ENCODE peak calls at places on chromosome 22, in ten cellular contexts. One of them, this sample, is unnamed.

GRCh38 chr22:49996532-49997220 is 15.9 kb downstream of the IL17REL start:
- DNase-seq in NAMALWA: no peak
- DNase-seq in fibroblast of lung: no peak
- DNase-seq in Peyer's patch: no peak
- DNase-seq in activated CD4-positive, alpha-beta T cell treated with anti-CD3 and anti-CD28 coated beads, Interleukin-2, amount 50 U/mL, for 24 hours: no peak
- DNase-seq in hepatic stellate cell: no peak
- DNase-seq in SK-MEL-5: no peak
- DNase-seq in stimulated activated CD8-positive, alpha-beta memory T cell treated with anti-CD3 and anti-CD28 coated beads, Interleukin-15, amount 100 ng/mL, for 48 hours: no peak
- DNase-seq in activated naive CD4-positive, alpha-beta T cell treated with Interleukin-2 at 50 U/mL for 16 hours: no peak
- DNase-seq in SW480: no peak
- DNase-seq in this sample: no peak

GRCh38 chr22:29765905-29766631 is 739 bp downstream of the ZMAT5 start:
- DNase-seq in Peyer's patch: peak
- DNase-seq in hepatic stellate cell: no peak
- DNase-seq in activated CD4-positive, alpha-beta T cell treated with anti-CD3 and anti-CD28 coated beads, Interleukin-2, amount 50 U/mL, for 24 hours: peak
- DNase-seq in NAMALWA: peak
- DNase-seq in SW480: no peak
- DNase-seq in SK-MEL-5: no peak
- DNase-seq in fibroblast of lung: no peak
- DNase-seq in activated naive CD4-positive, alpha-beta T cell treated with Interleukin-2 at 50 U/mL for 16 hours: peak
- DNase-seq in stimulated activated CD8-positive, alpha-beta memory T cell treated with anti-CD3 and anti-CD28 coated beads, Interleukin-15, amount 100 ng/mL, for 48 hours: peak
- DNase-seq in this sample: peak

GRCh38 chr22:20173720-20174119 is 22.9 kb upstream of the CCDC188 start:
- DNase-seq in activated naive CD4-positive, alpha-beta T cell treated with Interleukin-2 at 50 U/mL for 16 hours: no peak
- DNase-seq in NAMALWA: no peak
- DNase-seq in SW480: no peak
- DNase-seq in hepatic stellate cell: no peak
- DNase-seq in SK-MEL-5: no peak
- DNase-seq in activated CD4-positive, alpha-beta T cell treated with anti-CD3 and anti-CD28 coated beads, Interleukin-2, amount 50 U/mL, for 24 hours: no peak
- DNase-seq in fibroblast of lung: no peak
- DNase-seq in Peyer's patch: no peak
- DNase-seq in stimulated activated CD8-positive, alpha-beta memory T cell treated with anti-CD3 and anti-CD28 coated beads, Interleukin-15, amount 100 ng/mL, for 48 hours: no peak
- DNase-seq in this sample: no peak

GRCh38 chr22:41619979-41620645 is 731 bp downstream of the DESI1 start:
- DNase-seq in stimulated activated CD8-positive, alpha-beta memory T cell treated with anti-CD3 and anti-CD28 coated beads, Interleukin-15, amount 100 ng/mL, for 48 hours: peak
- DNase-seq in activated CD4-positive, alpha-beta T cell treated with anti-CD3 and anti-CD28 coated beads, Interleukin-2, amount 50 U/mL, for 24 hours: peak
- DNase-seq in hepatic stellate cell: peak
- DNase-seq in SK-MEL-5: peak
- DNase-seq in NAMALWA: peak
- DNase-seq in SW480: peak
- DNase-seq in Peyer's patch: peak
- DNase-seq in activated naive CD4-positive, alpha-beta T cell treated with Interleukin-2 at 50 U/mL for 16 hours: peak
- DNase-seq in fibroblast of lung: no peak
- DNase-seq in this sample: peak

GRCh38 chr22:38705235-38706100 is at the start of gene GTPBP1:
- DNase-seq in stimulated activated CD8-positive, alpha-beta memory T cell treated with anti-CD3 and anti-CD28 coated beads, Interleukin-15, amount 100 ng/mL, for 48 hours: peak
- DNase-seq in hepatic stellate cell: peak
- DNase-seq in SK-MEL-5: peak
- DNase-seq in activated CD4-positive, alpha-beta T cell treated with anti-CD3 and anti-CD28 coated beads, Interleukin-2, amount 50 U/mL, for 24 hours: peak
- DNase-seq in fibroblast of lung: peak
- DNase-seq in NAMALWA: peak
- DNase-seq in SW480: peak
- DNase-seq in Peyer's patch: peak
- DNase-seq in activated naive CD4-positive, alpha-beta T cell treated with Interleukin-2 at 50 U/mL for 16 hours: peak
- DNase-seq in this sample: peak

GRCh38 chr22:24181996-24182560 is 791 bp downstream of the SUSD2 start:
- DNase-seq in NAMALWA: no peak
- DNase-seq in hepatic stellate cell: no peak
- DNase-seq in activated naive CD4-positive, alpha-beta T cell treated with Interleukin-2 at 50 U/mL for 16 hours: no peak
- DNase-seq in SW480: no peak
- DNase-seq in SK-MEL-5: no peak
- DNase-seq in stimulated activated CD8-positive, alpha-beta memory T cell treated with anti-CD3 and anti-CD28 coated beads, Interleukin-15, amount 100 ng/mL, for 48 hours: no peak
- DNase-seq in Peyer's patch: no peak
- DNase-seq in fibroblast of lung: no peak
- DNase-seq in activated CD4-positive, alpha-beta T cell treated with anti-CD3 and anti-CD28 coated beads, Interleukin-2, amount 50 U/mL, for 24 hours: no peak
- DNase-seq in this sample: no peak

GRCh38 chr22:49079743-49080500 is 747.8 kb downstream of the BRD1 start:
- DNase-seq in stimulated activated CD8-positive, alpha-beta memory T cell treated with anti-CD3 and anti-CD28 coated beads, Interleukin-15, amount 100 ng/mL, for 48 hours: no peak
- DNase-seq in hepatic stellate cell: no peak
- DNase-seq in fibroblast of lung: no peak
- DNase-seq in NAMALWA: no peak
- DNase-seq in SK-MEL-5: no peak
- DNase-seq in activated CD4-positive, alpha-beta T cell treated with anti-CD3 and anti-CD28 coated beads, Interleukin-2, amount 50 U/mL, for 24 hours: no peak
- DNase-seq in SW480: no peak
- DNase-seq in activated naive CD4-positive, alpha-beta T cell treated with Interleukin-2 at 50 U/mL for 16 hours: no peak
- DNase-seq in Peyer's patch: no peak
- DNase-seq in this sample: no peak

GRCh38 chr22:31870890-31871289 is 73.4 kb upstream of the YWHAH start:
- DNase-seq in fibroblast of lung: peak
- DNase-seq in SK-MEL-5: peak
- DNase-seq in hepatic stellate cell: peak
- DNase-seq in NAMALWA: no peak
- DNase-seq in activated CD4-positive, alpha-beta T cell treated with anti-CD3 and anti-CD28 coated beads, Interleukin-2, amount 50 U/mL, for 24 hours: no peak
- DNase-seq in Peyer's patch: no peak
- DNase-seq in activated naive CD4-positive, alpha-beta T cell treated with Interleukin-2 at 50 U/mL for 16 hours: no peak
- DNase-seq in SW480: no peak
- DNase-seq in stimulated activated CD8-positive, alpha-beta memory T cell treated with anti-CD3 and anti-CD28 coated beads, Interleukin-15, amount 100 ng/mL, for 48 hours: no peak
- DNase-seq in this sample: no peak

GRCh38 chr22:46355369-46355995 is 20.0 kb downstream of the TRMU start:
- DNase-seq in stimulated activated CD8-positive, alpha-beta memory T cell treated with anti-CD3 and anti-CD28 coated beads, Interleukin-15, amount 100 ng/mL, for 48 hours: no peak
- DNase-seq in Peyer's patch: peak
- DNase-seq in NAMALWA: peak
- DNase-seq in activated naive CD4-positive, alpha-beta T cell treated with Interleukin-2 at 50 U/mL for 16 hours: peak
- DNase-seq in fibroblast of lung: peak
- DNase-seq in hepatic stellate cell: peak
- DNase-seq in SK-MEL-5: peak
- DNase-seq in SW480: no peak
- DNase-seq in activated CD4-positive, alpha-beta T cell treated with anti-CD3 and anti-CD28 coated beads, Interleukin-2, amount 50 U/mL, for 24 hours: peak
- DNase-seq in this sample: peak

GRCh38 chr22:29028468-29028867 is 33.2 kb downstream of the C22orf31 start:
- DNase-seq in SW480: no peak
- DNase-seq in activated naive CD4-positive, alpha-beta T cell treated with Interleukin-2 at 50 U/mL for 16 hours: no peak
- DNase-seq in SK-MEL-5: no peak
- DNase-seq in fibroblast of lung: no peak
- DNase-seq in hepatic stellate cell: no peak
- DNase-seq in stimulated activated CD8-positive, alpha-beta memory T cell treated with anti-CD3 and anti-CD28 coated beads, Interleukin-15, amount 100 ng/mL, for 48 hours: no peak
- DNase-seq in activated CD4-positive, alpha-beta T cell treated with anti-CD3 and anti-CD28 coated beads, Interleukin-2, amount 50 U/mL, for 24 hours: no peak
- DNase-seq in NAMALWA: no peak
- DNase-seq in Peyer's patch: no peak
- DNase-seq in this sample: no peak

GRCh38 chr22:31933816-31934482 is 10.4 kb upstream of the YWHAH start:
- DNase-seq in NAMALWA: no peak
- DNase-seq in stimulated activated CD8-positive, alpha-beta memory T cell treated with anti-CD3 and anti-CD28 coated beads, Interleukin-15, amount 100 ng/mL, for 48 hours: no peak
- DNase-seq in SW480: no peak
- DNase-seq in fibroblast of lung: no peak
- DNase-seq in Peyer's patch: no peak
- DNase-seq in hepatic stellate cell: no peak
- DNase-seq in activated naive CD4-positive, alpha-beta T cell treated with Interleukin-2 at 50 U/mL for 16 hours: no peak
- DNase-seq in SK-MEL-5: no peak
- DNase-seq in activated CD4-positive, alpha-beta T cell treated with anti-CD3 and anti-CD28 coated beads, Interleukin-2, amount 50 U/mL, for 24 hours: no peak
- DNase-seq in this sample: no peak

GRCh38 chr22:48849963-48850657 is 977.6 kb downstream of the BRD1 start:
- DNase-seq in hepatic stellate cell: no peak
- DNase-seq in SK-MEL-5: no peak
- DNase-seq in stimulated activated CD8-positive, alpha-beta memory T cell treated with anti-CD3 and anti-CD28 coated beads, Interleukin-15, amount 100 ng/mL, for 48 hours: no peak
- DNase-seq in NAMALWA: no peak
- DNase-seq in SW480: no peak
- DNase-seq in activated CD4-positive, alpha-beta T cell treated with anti-CD3 and anti-CD28 coated beads, Interleukin-2, amount 50 U/mL, for 24 hours: no peak
- DNase-seq in Peyer's patch: no peak
- DNase-seq in activated naive CD4-positive, alpha-beta T cell treated with Interleukin-2 at 50 U/mL for 16 hours: no peak
- DNase-seq in fibroblast of lung: no peak
- DNase-seq in this sample: no peak

GRCh38 chr22:27918351-27919221 is 470 bp downstream of the PITPNB start:
- DNase-seq in activated CD4-positive, alpha-beta T cell treated with anti-CD3 and anti-CD28 coated beads, Interleukin-2, amount 50 U/mL, for 24 hours: peak
- DNase-seq in fibroblast of lung: peak
- DNase-seq in stimulated activated CD8-positive, alpha-beta memory T cell treated with anti-CD3 and anti-CD28 coated beads, Interleukin-15, amount 100 ng/mL, for 48 hours: peak
- DNase-seq in SK-MEL-5: peak
- DNase-seq in NAMALWA: peak
- DNase-seq in hepatic stellate cell: peak
- DNase-seq in activated naive CD4-positive, alpha-beta T cell treated with Interleukin-2 at 50 U/mL for 16 hours: peak
- DNase-seq in Peyer's patch: peak
- DNase-seq in SW480: peak
- DNase-seq in this sample: peak

GRCh38 chr22:29080061-29080975 is 7.5 kb downstream of the KREMEN1 start:
- DNase-seq in fibroblast of lung: no peak
- DNase-seq in SK-MEL-5: peak
- DNase-seq in Peyer's patch: no peak
- DNase-seq in activated CD4-positive, alpha-beta T cell treated with anti-CD3 and anti-CD28 coated beads, Interleukin-2, amount 50 U/mL, for 24 hours: no peak
- DNase-seq in NAMALWA: peak
- DNase-seq in hepatic stellate cell: no peak
- DNase-seq in stimulated activated CD8-positive, alpha-beta memory T cell treated with anti-CD3 and anti-CD28 coated beads, Interleukin-15, amount 100 ng/mL, for 48 hours: no peak
- DNase-seq in activated naive CD4-positive, alpha-beta T cell treated with Interleukin-2 at 50 U/mL for 16 hours: no peak
- DNase-seq in SW480: no peak
- DNase-seq in this sample: no peak

GRCh38 chr22:27183474-27183873 is 526.1 kb downstream of the MIAT start:
- DNase-seq in stimulated activated CD8-positive, alpha-beta memory T cell treated with anti-CD3 and anti-CD28 coated beads, Interleukin-15, amount 100 ng/mL, for 48 hours: no peak
- DNase-seq in SW480: no peak
- DNase-seq in hepatic stellate cell: no peak
- DNase-seq in fibroblast of lung: no peak
- DNase-seq in Peyer's patch: no peak
- DNase-seq in SK-MEL-5: no peak
- DNase-seq in activated naive CD4-positive, alpha-beta T cell treated with Interleukin-2 at 50 U/mL for 16 hours: no peak
- DNase-seq in NAMALWA: no peak
- DNase-seq in activated CD4-positive, alpha-beta T cell treated with anti-CD3 and anti-CD28 coated beads, Interleukin-2, amount 50 U/mL, for 24 hours: no peak
- DNase-seq in this sample: no peak

GRCh38 chr22:42316988-42317387 is 46.5 kb upstream of the TCF20 start:
- DNase-seq in stimulated activated CD8-positive, alpha-beta memory T cell treated with anti-CD3 and anti-CD28 coated beads, Interleukin-15, amount 100 ng/mL, for 48 hours: peak
- DNase-seq in activated CD4-positive, alpha-beta T cell treated with anti-CD3 and anti-CD28 coated beads, Interleukin-2, amount 50 U/mL, for 24 hours: peak
- DNase-seq in Peyer's patch: peak
- DNase-seq in SK-MEL-5: no peak
- DNase-seq in activated naive CD4-positive, alpha-beta T cell treated with Interleukin-2 at 50 U/mL for 16 hours: peak
- DNase-seq in SW480: peak
- DNase-seq in NAMALWA: peak
- DNase-seq in fibroblast of lung: peak
- DNase-seq in hepatic stellate cell: no peak
- DNase-seq in this sample: peak

GRCh38 chr22:46219650-46220049 is 30.4 kb downstream of the CDPF1 start:
- DNase-seq in activated CD4-positive, alpha-beta T cell treated with anti-CD3 and anti-CD28 coated beads, Interleukin-2, amount 50 U/mL, for 24 hours: no peak
- DNase-seq in SK-MEL-5: no peak
- DNase-seq in hepatic stellate cell: no peak
- DNase-seq in SW480: no peak
- DNase-seq in activated naive CD4-positive, alpha-beta T cell treated with Interleukin-2 at 50 U/mL for 16 hours: no peak
- DNase-seq in stimulated activated CD8-positive, alpha-beta memory T cell treated with anti-CD3 and anti-CD28 coated beads, Interleukin-15, amount 100 ng/mL, for 48 hours: no peak
- DNase-seq in NAMALWA: no peak
- DNase-seq in fibroblast of lung: no peak
- DNase-seq in Peyer's patch: no peak
- DNase-seq in this sample: no peak

GRCh38 chr22:46038516-46039430 is 61.8 kb upstream of the WNT7B start:
- DNase-seq in activated CD4-positive, alpha-beta T cell treated with anti-CD3 and anti-CD28 coated beads, Interleukin-2, amount 50 U/mL, for 24 hours: no peak
- DNase-seq in activated naive CD4-positive, alpha-beta T cell treated with Interleukin-2 at 50 U/mL for 16 hours: no peak
- DNase-seq in NAMALWA: no peak
- DNase-seq in fibroblast of lung: no peak
- DNase-seq in SW480: no peak
- DNase-seq in stimulated activated CD8-positive, alpha-beta memory T cell treated with anti-CD3 and anti-CD28 coated beads, Interleukin-15, amount 100 ng/mL, for 48 hours: no peak
- DNase-seq in Peyer's patch: peak
- DNase-seq in hepatic stellate cell: no peak
- DNase-seq in SK-MEL-5: no peak
- DNase-seq in this sample: no peak

GRCh38 chr22:27635852-27636251 is 165.7 kb downstream of the MN1 start:
- DNase-seq in Peyer's patch: no peak
- DNase-seq in activated CD4-positive, alpha-beta T cell treated with anti-CD3 and anti-CD28 coated beads, Interleukin-2, amount 50 U/mL, for 24 hours: no peak
- DNase-seq in stimulated activated CD8-positive, alpha-beta memory T cell treated with anti-CD3 and anti-CD28 coated beads, Interleukin-15, amount 100 ng/mL, for 48 hours: no peak
- DNase-seq in hepatic stellate cell: no peak
- DNase-seq in NAMALWA: no peak
- DNase-seq in activated naive CD4-positive, alpha-beta T cell treated with Interleukin-2 at 50 U/mL for 16 hours: no peak
- DNase-seq in SK-MEL-5: no peak
- DNase-seq in SW480: no peak
- DNase-seq in fibroblast of lung: no peak
- DNase-seq in this sample: no peak

GRCh38 chr22:35542972-35543516 is 2.4 kb downstream of the RASD2 start:
- DNase-seq in activated naive CD4-positive, alpha-beta T cell treated with Interleukin-2 at 50 U/mL for 16 hours: no peak
- DNase-seq in hepatic stellate cell: no peak
- DNase-seq in stimulated activated CD8-positive, alpha-beta memory T cell treated with anti-CD3 and anti-CD28 coated beads, Interleukin-15, amount 100 ng/mL, for 48 hours: no peak
- DNase-seq in SW480: no peak
- DNase-seq in NAMALWA: no peak
- DNase-seq in fibroblast of lung: no peak
- DNase-seq in Peyer's patch: no peak
- DNase-seq in SK-MEL-5: no peak
- DNase-seq in activated CD4-positive, alpha-beta T cell treated with anti-CD3 and anti-CD28 coated beads, Interleukin-2, amount 50 U/mL, for 24 hours: no peak
- DNase-seq in this sample: no peak

GRCh38 chr22:17634696-17635095 is 3.9 kb upstream of the BCL2L13 start:
- DNase-seq in stimulated activated CD8-positive, alpha-beta memory T cell treated with anti-CD3 and anti-CD28 coated beads, Interleukin-15, amount 100 ng/mL, for 48 hours: no peak
- DNase-seq in hepatic stellate cell: no peak
- DNase-seq in activated CD4-positive, alpha-beta T cell treated with anti-CD3 and anti-CD28 coated beads, Interleukin-2, amount 50 U/mL, for 24 hours: no peak
- DNase-seq in SK-MEL-5: no peak
- DNase-seq in activated naive CD4-positive, alpha-beta T cell treated with Interleukin-2 at 50 U/mL for 16 hours: no peak
- DNase-seq in NAMALWA: no peak
- DNase-seq in SW480: no peak
- DNase-seq in Peyer's patch: no peak
- DNase-seq in fibroblast of lung: no peak
- DNase-seq in this sample: no peak

GRCh38 chr22:42468841-42469240 is 36.6 kb upstream of the NFAM1 start:
- DNase-seq in SW480: no peak
- DNase-seq in activated naive CD4-positive, alpha-beta T cell treated with Interleukin-2 at 50 U/mL for 16 hours: no peak
- DNase-seq in stimulated activated CD8-positive, alpha-beta memory T cell treated with anti-CD3 and anti-CD28 coated beads, Interleukin-15, amount 100 ng/mL, for 48 hours: no peak
- DNase-seq in fibroblast of lung: peak
- DNase-seq in SK-MEL-5: no peak
- DNase-seq in NAMALWA: no peak
- DNase-seq in Peyer's patch: no peak
- DNase-seq in hepatic stellate cell: no peak
- DNase-seq in activated CD4-positive, alpha-beta T cell treated with anti-CD3 and anti-CD28 coated beads, Interleukin-2, amount 50 U/mL, for 24 hours: no peak
- DNase-seq in this sample: no peak

GRCh38 chr22:37713761-37714160 is 16.9 kb downstream of the TRIOBP start:
- DNase-seq in Peyer's patch: no peak
- DNase-seq in SK-MEL-5: no peak
- DNase-seq in NAMALWA: no peak
- DNase-seq in SW480: no peak
- DNase-seq in activated CD4-positive, alpha-beta T cell treated with anti-CD3 and anti-CD28 coated beads, Interleukin-2, amount 50 U/mL, for 24 hours: no peak
- DNase-seq in hepatic stellate cell: no peak
- DNase-seq in stimulated activated CD8-positive, alpha-beta memory T cell treated with anti-CD3 and anti-CD28 coated beads, Interleukin-15, amount 100 ng/mL, for 48 hours: no peak
- DNase-seq in fibroblast of lung: no peak
- DNase-seq in activated naive CD4-positive, alpha-beta T cell treated with Interleukin-2 at 50 U/mL for 16 hours: no peak
- DNase-seq in this sample: no peak

GRCh38 chr22:48576333-48577013 is 1251.2 kb downstream of the BRD1 start:
- DNase-seq in activated naive CD4-positive, alpha-beta T cell treated with Interleukin-2 at 50 U/mL for 16 hours: no peak
- DNase-seq in hepatic stellate cell: no peak
- DNase-seq in fibroblast of lung: peak
- DNase-seq in SW480: no peak
- DNase-seq in stimulated activated CD8-positive, alpha-beta memory T cell treated with anti-CD3 and anti-CD28 coated beads, Interleukin-15, amount 100 ng/mL, for 48 hours: no peak
- DNase-seq in SK-MEL-5: peak
- DNase-seq in Peyer's patch: no peak
- DNase-seq in NAMALWA: no peak
- DNase-seq in activated CD4-positive, alpha-beta T cell treated with anti-CD3 and anti-CD28 coated beads, Interleukin-2, amount 50 U/mL, for 24 hours: no peak
- DNase-seq in this sample: no peak

GRCh38 chr22:44369241-44369652 is 56.5 kb upstream of the SHISAL1 start:
- DNase-seq in Peyer's patch: no peak
- DNase-seq in activated naive CD4-positive, alpha-beta T cell treated with Interleukin-2 at 50 U/mL for 16 hours: no peak
- DNase-seq in stimulated activated CD8-positive, alpha-beta memory T cell treated with anti-CD3 and anti-CD28 coated beads, Interleukin-15, amount 100 ng/mL, for 48 hours: no peak
- DNase-seq in activated CD4-positive, alpha-beta T cell treated with anti-CD3 and anti-CD28 coated beads, Interleukin-2, amount 50 U/mL, for 24 hours: no peak
- DNase-seq in NAMALWA: no peak
- DNase-seq in hepatic stellate cell: no peak
- DNase-seq in SW480: no peak
- DNase-seq in fibroblast of lung: no peak
- DNase-seq in SK-MEL-5: peak
- DNase-seq in this sample: no peak

GRCh38 chr22:30830907-30831306 is 136.2 kb downstream of the OSBP2 start:
- DNase-seq in activated naive CD4-positive, alpha-beta T cell treated with Interleukin-2 at 50 U/mL for 16 hours: no peak
- DNase-seq in SW480: no peak
- DNase-seq in stimulated activated CD8-positive, alpha-beta memory T cell treated with anti-CD3 and anti-CD28 coated beads, Interleukin-15, amount 100 ng/mL, for 48 hours: no peak
- DNase-seq in activated CD4-positive, alpha-beta T cell treated with anti-CD3 and anti-CD28 coated beads, Interleukin-2, amount 50 U/mL, for 24 hours: no peak
- DNase-seq in SK-MEL-5: no peak
- DNase-seq in fibroblast of lung: peak
- DNase-seq in NAMALWA: no peak
- DNase-seq in hepatic stellate cell: peak
- DNase-seq in Peyer's patch: peak
- DNase-seq in this sample: peak

GRCh38 chr22:48755332-48755949 is 1072.2 kb downstream of the BRD1 start:
- DNase-seq in SW480: no peak
- DNase-seq in stimulated activated CD8-positive, alpha-beta memory T cell treated with anti-CD3 and anti-CD28 coated beads, Interleukin-15, amount 100 ng/mL, for 48 hours: no peak
- DNase-seq in activated naive CD4-positive, alpha-beta T cell treated with Interleukin-2 at 50 U/mL for 16 hours: no peak
- DNase-seq in Peyer's patch: peak
- DNase-seq in fibroblast of lung: no peak
- DNase-seq in SK-MEL-5: no peak
- DNase-seq in hepatic stellate cell: no peak
- DNase-seq in activated CD4-positive, alpha-beta T cell treated with anti-CD3 and anti-CD28 coated beads, Interleukin-2, amount 50 U/mL, for 24 hours: no peak
- DNase-seq in NAMALWA: no peak
- DNase-seq in this sample: no peak